ENCODE peak calls at places on chromosomes 5 and 9, in eight cellular contexts. Y is iPS-NIHi11; L is NCI-H510A treated with DMSO at 0.1 percent for 48 hours; Z is SK-MEL-5; P is germinal center; E is SJSA1; Q is CD8-positive, alpha-beta memory T cell; F is natural killer cell. N is an unnamed sample.

GRCh38 chr5:53201746-53202145 is 92.2 kb upstream of the MOCS2 start:
- DNase-seq in E (no peak), L (no peak), F (no peak), P (no peak), Y (no peak), Z (peak; percentile 65), Q (no peak), N (no peak)

GRCh38 chr5:76818844-76819831 is at the start of gene F2RL1:
- DNase-seq in F (no peak), P (peak; percentile 35), L (peak; percentile 63), Q (peak; percentile 40), Z (peak; percentile 25), Y (peak; percentile 94), E (peak; percentile 78), N (peak; percentile 47)

GRCh38 chr5:173451031-173451430 is 122.8 kb upstream of the STC2 start:
- DNase-seq in Z (peak; percentile 60), Q (no peak), E (no peak), P (peak; percentile 25), L (no peak), Y (peak; percentile 71), F (no peak), N (no peak)

GRCh38 chr9:134377976-134378375 is 51.7 kb downstream of the RXRA start:
- DNase-seq in Z (no peak), E (peak; percentile 68), P (no peak), L (no peak), Q (no peak), F (no peak), Y (no peak), N (no peak)

GRCh38 chr9:21520501-21521228 is 38.6 kb upstream of the IFNE start:
- DNase-seq in Y (no peak), F (no peak), P (no peak), L (no peak), Q (no peak), E (no peak), Z (no peak), N (no peak)

GRCh38 chr5:55188656-55189380 is 15.8 kb upstream of the CDC20B start:
- DNase-seq in P (no peak), E (no peak), L (peak; percentile 39), F (no peak), Q (no peak), Z (no peak), Y (no peak), N (no peak)

GRCh38 chr9:133509179-133510083 is 15.3 kb downstream of the MYMK start:
- DNase-seq in F (no peak), Q (no peak), E (no peak), Z (peak; percentile 39), Y (peak; percentile 82), P (no peak), L (peak; percentile 98), N (no peak)

GRCh38 chr5:145965804-145966203 is 29.4 kb downstream of the SH3RF2 start:
- DNase-seq in Q (no peak), P (no peak), F (no peak), Z (no peak), E (no peak), L (peak; percentile 54), Y (no peak), N (no peak)

GRCh38 chr5:55324815-55325418 is 17.1 kb downstream of the MTREX start:
- DNase-seq in F (no peak), P (peak; percentile 41), L (peak; percentile 21), E (no peak), Y (peak; percentile 21), Z (peak; percentile 72), Q (peak; percentile 6), N (no peak)

GRCh38 chr9:128155736-128156500 is 4.1 kb upstream of the BBLN start:
- DNase-seq in Z (no peak), Q (no peak), E (no peak), P (no peak), L (no peak), Y (no peak), F (no peak), N (no peak)

GRCh38 chr9:130308081-130308571 is 42.6 kb downstream of the HMCN2 start:
- DNase-seq in E (no peak), Q (no peak), P (no peak), F (no peak), Z (no peak), Y (no peak), L (no peak), N (no peak)

GRCh38 chr5:417301-417700 is 25.7 kb upstream of the EXOC3 start:
- DNase-seq in L (no peak), Q (no peak), F (no peak), P (no peak), Y (no peak), E (no peak), Z (no peak), N (no peak)

GRCh38 chr5:171762841-171763408 is 22.7 kb upstream of the SMIM23 start:
- DNase-seq in Y (no peak), Q (no peak), F (no peak), L (no peak), E (no peak), Z (no peak), P (no peak), N (no peak)

GRCh38 chr9:116073826-116074225 is 79.8 kb upstream of the PAPPA start:
- DNase-seq in P (no peak), Q (no peak), Y (no peak), L (no peak), Z (no peak), F (no peak), E (no peak), N (no peak)

GRCh38 chr9:116142706-116143492 is 10.7 kb upstream of the PAPPA start:
- DNase-seq in Y (no peak), Q (no peak), Z (no peak), E (no peak), L (no peak), P (no peak), F (no peak), N (no peak)

GRCh38 chr5:106727071-106727470 is 943.7 kb downstream of the EFNA5 start:
- DNase-seq in L (no peak), E (no peak), Z (peak; percentile 76), F (no peak), Y (no peak), Q (no peak), P (no peak), N (no peak)

GRCh38 chr5:112316731-112317130 is 102.3 kb downstream of the EPB41L4A start:
- DNase-seq in Z (no peak), F (no peak), P (no peak), L (no peak), Y (no peak), Q (no peak), E (no peak), N (no peak)

GRCh38 chr5:126884269-126884819 is 107.4 kb downstream of the LMNB1 start:
- DNase-seq in Z (no peak), Q (no peak), F (no peak), P (no peak), E (no peak), Y (no peak), L (no peak), N (no peak)

GRCh38 chr5:102853680-102854079 is 98.6 kb downstream of the PAM start:
- DNase-seq in Q (peak; percentile 21), E (no peak), P (no peak), F (peak; percentile 26), Z (no peak), Y (no peak), L (no peak), N (no peak)

N was measured in CD14-positive monocyte.